ENCODE peak calls at places on chromosomes 1 and 21, in four cellular contexts. I, B, N and X are unnamed samples.

GRCh38 chr1:209030454-209031167 is 552.9 kb upstream of the CAMK1G start:
- DNase-seq in I (no peak), N (no peak), B (no peak), X (no peak)

GRCh38 chr1:202133016-202133415 is 10.3 kb downstream of the GPR37L1 start:
- DNase-seq in B (no peak), I (no peak), N (no peak), X (no peak)

GRCh38 chr1:109253803-109254620 is 4.7 kb downstream of the CELSR2 start:
- DNase-seq in N (no peak), I (no peak), B (no peak), X (no peak)

GRCh38 chr1:93769767-93770166 is 88.1 kb upstream of the BCAR3 start:
- DNase-seq in B (no peak), N (no peak), I (no peak), X (no peak)

GRCh38 chr1:43754892-43755291 is 47.6 kb downstream of the ST3GAL3 start:
- DNase-seq in N (no peak), B (no peak), I (no peak), X (no peak)

GRCh38 chr1:208988811-208989222 is 594.7 kb upstream of the CAMK1G start:
- DNase-seq in B (no peak), I (no peak), N (no peak), X (no peak)

GRCh38 chr1:42037586-42037985 is 115.6 kb upstream of the GUCA2B start:
- DNase-seq in B (no peak), I (no peak), N (no peak), X (no peak)

GRCh38 chr1:219904934-219905333 is 23.4 kb downstream of the SLC30A10 start:
- DNase-seq in I (no peak), N (no peak), B (no peak), X (no peak)

GRCh38 chr1:86705633-86705985 is 1.2 kb downstream of the SH3GLB1 start:
- DNase-seq in I (no peak), B (no peak), N (no peak), X (no peak)

GRCh38 chr1:220776725-220777326 is 9.9 kb upstream of the MTARC1 start:
- DNase-seq in I (peak), B (peak), N (peak), X (peak)

GRCh38 chr21:46154955-46155513 is 345 bp downstream of the FTCD start:
- DNase-seq in N (peak), I (no peak), B (no peak), X (no peak)

GRCh38 chr1:15573477-15573876 is 11.4 kb downstream of the AGMAT start:
- DNase-seq in N (peak), B (no peak), I (no peak), X (no peak)

GRCh38 chr1:54163051-54163450 is 10.3 kb upstream of the CDCP2 start:
- DNase-seq in B (no peak), I (no peak), N (no peak), X (no peak)

GRCh38 chr1:92754000-92754787 is 30.7 kb downstream of the EVI5 start:
- DNase-seq in B (no peak), N (no peak), I (no peak), X (no peak)

GRCh38 chr1:216614011-216614934 is 109.0 kb downstream of the ESRRG start:
- DNase-seq in I (no peak), N (no peak), B (no peak), X (no peak)

GRCh38 chr1:220788146-220788545 is 1.4 kb downstream of the MTARC1 start:
- DNase-seq in I (no peak), N (no peak), B (no peak), X (no peak)

GRCh38 chr1:31795801-31796621 is 19.8 kb downstream of the SPOCD1 start:
- DNase-seq in I (no peak), B (no peak), N (peak), X (no peak)

GRCh38 chr21:46618738-46619369 is 14.0 kb upstream of the S100B start:
- DNase-seq in B (no peak), I (no peak), N (no peak), X (no peak)